ENCODE peak calls at places on chromosomes 16 and 17, in four cellular contexts. C, B, D and W are unnamed samples.

GRCh38 chr16:82699262-82699661 is 72.5 kb downstream of the CDH13 start:
- ATAC-seq in B (no peak), D (no peak), C (no peak), W (no peak)

GRCh38 chr17:76688165-76688622 is 22.6 kb downstream of the MXRA7 start:
- ATAC-seq in C (no peak), B (peak), D (no peak), W (no peak)

GRCh38 chr17:66964930-66965800 is 658 bp downstream of the CACNG4 start:
- ATAC-seq in B (no peak), D (peak), C (peak), W (peak)

GRCh38 chr17:40675905-40676304 is 10.9 kb upstream of the KRT222 start:
- ATAC-seq in B (no peak), D (no peak), C (no peak), W (no peak)

GRCh38 chr17:58517378-58517927 is 3.0 kb upstream of the MTMR4 start:
- ATAC-seq in B (peak), C (no peak), D (no peak), W (no peak)

GRCh38 chr16:90019543-90020259 is 445 bp upstream of the DBNDD1 start:
- ATAC-seq in B (peak), D (peak), C (peak), W (peak)

GRCh38 chr17:77502626-77503292 is 362.0 kb downstream of the SEC14L1 start:
- ATAC-seq in D (no peak), B (no peak), C (no peak), W (no peak)

GRCh38 chr16:67926181-67926742 is 5.4 kb downstream of the CTRL start:
- ATAC-seq in C (peak), B (no peak), D (no peak), W (peak)

GRCh38 chr17:38572665-38573365 is 32.9 kb downstream of the SRCIN1 start:
- ATAC-seq in C (peak), B (no peak), D (peak), W (peak)

GRCh38 chr17:72353502-72353901 is 232.7 kb downstream of the SOX9 start:
- ATAC-seq in C (no peak), B (no peak), D (no peak), W (no peak)

GRCh38 chr16:27174007-27174406 is 29.3 kb upstream of the KDM8 start:
- ATAC-seq in D (peak), C (peak), B (no peak), W (peak)

GRCh38 chr17:77140878-77141767 is at the start of gene SEC14L1:
- ATAC-seq in C (peak), B (no peak), D (no peak), W (peak)

GRCh38 chr16:12898556-12898955 is 2.8 kb upstream of the SHISA9 start:
- ATAC-seq in D (no peak), B (no peak), C (no peak), W (no peak)

GRCh38 chr17:35073183-35073790 is 9.8 kb upstream of the RFFL start:
- ATAC-seq in B (no peak), C (no peak), D (peak), W (no peak)

GRCh38 chr17:40541873-40542561 is 23.3 kb downstream of the CCR7 start:
- ATAC-seq in B (peak), D (no peak), C (no peak), W (no peak)

GRCh38 chr17:75468311-75468754 is 11.9 kb downstream of the TMEM94 start:
- ATAC-seq in D (no peak), C (no peak), B (peak), W (no peak)

GRCh38 chr17:78715000-78715771 is 66.9 kb downstream of the CYTH1 start:
- ATAC-seq in B (no peak), C (no peak), D (no peak), W (no peak)

GRCh38 chr16:87974190-87974589 is 23.0 kb downstream of the BANP start:
- ATAC-seq in C (peak), D (no peak), B (no peak), W (no peak)

GRCh38 chr16:11914210-11914758 is 1.5 kb downstream of the GSPT1 start:
- ATAC-seq in D (no peak), B (no peak), C (no peak), W (no peak)

GRCh38 chr17:8622191-8622590 is 8.3 kb downstream of the MYH10 start:
- ATAC-seq in C (no peak), D (no peak), B (no peak), W (no peak)

GRCh38 chr17:14760212-14760611 is 459.3 kb downstream of the HS3ST3B1 start:
- ATAC-seq in D (no peak), B (no peak), C (peak), W (peak)

GRCh38 chr17:58565389-58566311 is 51.2 kb upstream of the MTMR4 start:
- ATAC-seq in D (no peak), B (no peak), C (no peak), W (no peak)

GRCh38 chr16:67652578-67653130 is 7.4 kb downstream of the ACD start:
- ATAC-seq in D (no peak), B (peak), C (no peak), W (peak)

GRCh38 chr16:58863042-58863441 is 128.9 kb upstream of the GOT2 start:
- ATAC-seq in D (no peak), C (no peak), B (no peak), W (no peak)

GRCh38 chr17:50026901-50027638 is 28.8 kb upstream of the ITGA3 start:
- ATAC-seq in B (peak), D (peak), C (peak), W (peak)

GRCh38 chr17:79923974-79924638 is 84.9 kb upstream of the CBX4 start:
- ATAC-seq in D (no peak), B (peak), C (peak), W (no peak)

GRCh38 chr17:50060951-50061712 is 5.2 kb downstream of the ITGA3 start:
- ATAC-seq in C (no peak), D (no peak), B (no peak), W (no peak)

GRCh38 chr16:58563235-58563634 is 47.9 kb downstream of the SETD6 start:
- ATAC-seq in D (no peak), B (peak), C (no peak), W (no peak)

GRCh38 chr16:84643180-84643583 is 5.1 kb upstream of the KLHL36 start:
- ATAC-seq in B (peak), D (no peak), C (no peak), W (no peak)